ENCODE peak calls at places on chromosome 6, in five cellular contexts. One of them, this sample, is unnamed. For H3K9me3 and H3K27me3, the result is how much of the 10 kb centered on the place peaks cover.

GRCh38 chr6:37451411-37452273 is 18.6 kb downstream of the CMTR1 start:
- DNase-seq in right cardiac atrium: no peak
- DNase-seq in upper lobe of left lung: no peak
- DNase-seq in lower lobe of right lung: no peak
- DNase-seq in psoas muscle: no peak
- DNase-seq in this sample: no peak

GRCh38 chr6:87705070-87705691 is 3.1 kb upstream of the AKIRIN2 start:
- DNase-seq in right cardiac atrium: no peak
- DNase-seq in upper lobe of left lung: no peak
- DNase-seq in lower lobe of right lung: no peak
- DNase-seq in psoas muscle: no peak
- DNase-seq in this sample: no peak

GRCh38 chr6:53974941-53975340 is 136.3 kb upstream of the MLIP start:
- DNase-seq in right cardiac atrium: no peak
- DNase-seq in upper lobe of left lung: no peak
- DNase-seq in lower lobe of right lung: no peak
- DNase-seq in psoas muscle: no peak
- DNase-seq in this sample: no peak

GRCh38 chr6:111469543-111469942 is 13.5 kb downstream of the REV3L start:
- DNase-seq in right cardiac atrium: no peak
- DNase-seq in upper lobe of left lung: no peak
- DNase-seq in lower lobe of right lung: no peak
- DNase-seq in psoas muscle: no peak
- DNase-seq in this sample: no peak

GRCh38 chr6:139765825-139766285 is 391.4 kb upstream of the CITED2 start:
- DNase-seq in right cardiac atrium: no peak
- DNase-seq in upper lobe of left lung: no peak
- DNase-seq in lower lobe of right lung: no peak
- DNase-seq in psoas muscle: no peak
- DNase-seq in this sample: no peak

GRCh38 chr6:89079611-89080213 is 839 bp upstream of the PNRC1 start:
- DNase-seq in right cardiac atrium: peak
- DNase-seq in upper lobe of left lung: no peak
- DNase-seq in lower lobe of right lung: peak
- DNase-seq in psoas muscle: peak
- DNase-seq in this sample: peak

GRCh38 chr6:42771741-42772100 is 10.1 kb upstream of the BICRAL start:
- DNase-seq in right cardiac atrium: no peak
- DNase-seq in upper lobe of left lung: no peak
- DNase-seq in lower lobe of right lung: no peak
- DNase-seq in psoas muscle: no peak
- DNase-seq in this sample: no peak

GRCh38 chr6:158543606-158544185 is 16.2 kb upstream of the TMEM181 start:
- DNase-seq in right cardiac atrium: no peak
- DNase-seq in upper lobe of left lung: no peak
- DNase-seq in lower lobe of right lung: no peak
- DNase-seq in psoas muscle: no peak
- DNase-seq in this sample: no peak

GRCh38 chr6:108250240-108250866 is 10.5 kb downstream of the SNX3 start:
- DNase-seq in right cardiac atrium: no peak
- DNase-seq in upper lobe of left lung: no peak
- DNase-seq in lower lobe of right lung: no peak
- DNase-seq in psoas muscle: no peak
- DNase-seq in this sample: no peak

GRCh38 chr6:91268941-91269340 is 682.1 kb upstream of the MAP3K7 start:
- DNase-seq in right cardiac atrium: no peak
- DNase-seq in upper lobe of left lung: no peak
- DNase-seq in lower lobe of right lung: no peak
- DNase-seq in psoas muscle: no peak
- DNase-seq in this sample: no peak

GRCh38 chr6:71489736-71490135 is 201.1 kb downstream of the OGFRL1 start:
- DNase-seq in right cardiac atrium: no peak
- DNase-seq in upper lobe of left lung: no peak
- DNase-seq in lower lobe of right lung: no peak
- DNase-seq in psoas muscle: no peak
- DNase-seq in this sample: no peak

GRCh38 chr6:101578306-101578705 is 184.8 kb downstream of the GRIK2 start:
- DNase-seq in right cardiac atrium: no peak
- DNase-seq in upper lobe of left lung: no peak
- DNase-seq in lower lobe of right lung: no peak
- DNase-seq in psoas muscle: no peak
- DNase-seq in this sample: no peak

GRCh38 chr6:109059148-109059547 is 35.5 kb downstream of the SESN1 start:
- DNase-seq in right cardiac atrium: no peak
- DNase-seq in upper lobe of left lung: no peak
- DNase-seq in lower lobe of right lung: no peak
- DNase-seq in psoas muscle: no peak
- DNase-seq in this sample: no peak

GRCh38 chr6:41051873-41052272 is 1.1 kb upstream of the APOBEC2 start:
- DNase-seq in right cardiac atrium: no peak
- DNase-seq in upper lobe of left lung: no peak
- DNase-seq in lower lobe of right lung: no peak
- DNase-seq in psoas muscle: no peak
- DNase-seq in this sample: no peak

GRCh38 chr6:3868544-3868943 is 19.4 kb downstream of the FAM50B start:
- DNase-seq in right cardiac atrium: no peak
- DNase-seq in upper lobe of left lung: no peak
- DNase-seq in lower lobe of right lung: no peak
- DNase-seq in psoas muscle: no peak
- DNase-seq in this sample: no peak

GRCh38 chr6:96762599-96762998 is 74.7 kb downstream of the GPR63 start:
- DNase-seq in right cardiac atrium: peak
- DNase-seq in upper lobe of left lung: peak
- DNase-seq in lower lobe of right lung: no peak
- DNase-seq in psoas muscle: no peak
- DNase-seq in this sample: no peak

GRCh38 chr6:135458051-135458450 is 39.5 kb downstream of the AHI1 start:
- DNase-seq in right cardiac atrium: no peak
- DNase-seq in upper lobe of left lung: no peak
- DNase-seq in lower lobe of right lung: no peak
- DNase-seq in psoas muscle: peak
- DNase-seq in this sample: no peak

GRCh38 chr6:11729083-11729482 is 49.5 kb downstream of the ADTRP start:
- DNase-seq in right cardiac atrium: no peak
- DNase-seq in upper lobe of left lung: no peak
- DNase-seq in lower lobe of right lung: no peak
- DNase-seq in psoas muscle: no peak
- DNase-seq in this sample: peak

GRCh38 chr6:151325075-151326050 is 66.0 kb downstream of the ZBTB2 start:
- DNase-seq in right cardiac atrium: peak
- DNase-seq in upper lobe of left lung: peak
- DNase-seq in lower lobe of right lung: peak
- DNase-seq in psoas muscle: peak
- DNase-seq in this sample: peak

GRCh38 chr6:75418233-75418632 is 75.4 kb downstream of the FILIP1 start:
- DNase-seq in right cardiac atrium: no peak
- DNase-seq in upper lobe of left lung: no peak
- DNase-seq in lower lobe of right lung: no peak
- DNase-seq in psoas muscle: no peak
- DNase-seq in this sample: no peak

GRCh38 chr6:136739071-136739470 is 53.2 kb downstream of the MAP3K5 start:
- DNase-seq in right cardiac atrium: no peak
- DNase-seq in upper lobe of left lung: no peak
- DNase-seq in lower lobe of right lung: no peak
- DNase-seq in psoas muscle: no peak
- DNase-seq in this sample: no peak

GRCh38 chr6:116328528-116328903 is 42.2 kb upstream of the DSE start:
- DNase-seq in right cardiac atrium: no peak
- DNase-seq in upper lobe of left lung: no peak
- DNase-seq in lower lobe of right lung: no peak
- DNase-seq in psoas muscle: no peak
- DNase-seq in this sample: no peak

GRCh38 chr6:27144740-27145079 is 102.8 kb upstream of the PRSS16 start:
- DNase-seq in right cardiac atrium: no peak
- DNase-seq in upper lobe of left lung: no peak
- DNase-seq in lower lobe of right lung: no peak
- DNase-seq in psoas muscle: no peak
- DNase-seq in this sample: no peak

GRCh38 chr6:118875672-118876071 is 18.3 kb upstream of the ASF1A start:
- DNase-seq in right cardiac atrium: no peak
- DNase-seq in upper lobe of left lung: no peak
- DNase-seq in lower lobe of right lung: no peak
- DNase-seq in psoas muscle: no peak
- DNase-seq in this sample: no peak

GRCh38 chr6:31815025-31815838 is at the start of the genes HSPA1A and HSPA1L:
- DNase-seq in right cardiac atrium: peak
- DNase-seq in upper lobe of left lung: peak
- DNase-seq in lower lobe of right lung: peak
- DNase-seq in psoas muscle: peak
- DNase-seq in this sample: peak

GRCh38 chr6:57305754-57306153 is 11.7 kb upstream of the PRIM2 start:
- DNase-seq in right cardiac atrium: no peak
- DNase-seq in upper lobe of left lung: no peak
- DNase-seq in lower lobe of right lung: no peak
- DNase-seq in psoas muscle: no peak
- DNase-seq in this sample: no peak

GRCh38 chr6:122033564-122034181 is 365.8 kb upstream of the HSF2 start:
- DNase-seq in right cardiac atrium: no peak
- DNase-seq in upper lobe of left lung: no peak
- DNase-seq in lower lobe of right lung: no peak
- DNase-seq in psoas muscle: no peak
- DNase-seq in this sample: peak

GRCh38 chr6:170294813-170295518 is 4.1 kb upstream of the DLL1 start:
- DNase-seq in right cardiac atrium: peak
- DNase-seq in upper lobe of left lung: no peak
- DNase-seq in lower lobe of right lung: no peak
- DNase-seq in psoas muscle: no peak
- DNase-seq in this sample: no peak
- H3K27ac ChIP-seq in right cardiac atrium: no peak
- H3K27ac ChIP-seq in upper lobe of left lung: no peak
- H3K27ac ChIP-seq in lower lobe of right lung: no peak
- H3K27ac ChIP-seq in psoas muscle: no peak
- H3K27ac ChIP-seq in this sample: no peak

DNA sequence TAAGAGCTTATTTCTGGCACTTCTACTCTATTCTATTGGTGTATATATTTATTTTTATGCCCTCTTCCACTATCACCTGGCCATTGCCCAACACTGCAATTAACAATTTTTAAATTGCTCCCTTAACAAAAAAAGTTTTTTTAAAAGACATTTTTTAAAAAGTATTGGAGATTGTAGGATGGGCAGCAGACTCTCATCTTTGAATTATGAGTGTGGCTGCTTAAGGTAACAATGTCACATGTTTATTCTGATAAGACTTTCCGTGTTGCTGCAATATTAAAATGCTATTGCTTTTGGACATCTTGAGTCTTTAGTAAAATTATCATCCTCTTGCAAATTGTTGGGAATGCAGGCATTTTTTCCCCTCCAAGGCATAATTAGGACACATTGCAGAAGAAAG is 31.4 kb downstream of the SMOC2 start:
- DNase-seq in right cardiac atrium: no peak
- DNase-seq in upper lobe of left lung: no peak
- DNase-seq in lower lobe of right lung: no peak
- DNase-seq in psoas muscle: no peak
- DNase-seq in this sample: no peak
- H3K9me3 ChIP-seq in right cardiac atrium: under half
- H3K9me3 ChIP-seq in upper lobe of left lung: under half
- H3K9me3 ChIP-seq in lower lobe of right lung: under half
- H3K9me3 ChIP-seq in psoas muscle: under half
- H3K9me3 ChIP-seq in this sample: under half

GRCh38 chr6:168149015-168149414 is 70.0 kb upstream of the FRMD1 start:
- DNase-seq in right cardiac atrium: no peak
- DNase-seq in upper lobe of left lung: peak
- DNase-seq in lower lobe of right lung: no peak
- DNase-seq in psoas muscle: no peak
- DNase-seq in this sample: no peak

GRCh38 chr6:168147205-168147738 is 68.3 kb upstream of the FRMD1 start:
- DNase-seq in right cardiac atrium: no peak
- DNase-seq in upper lobe of left lung: no peak
- DNase-seq in lower lobe of right lung: no peak
- DNase-seq in psoas muscle: no peak
- DNase-seq in this sample: no peak

GRCh38 chr6:168148231-168148849 is 69.3 kb upstream of the FRMD1 start:
- DNase-seq in right cardiac atrium: no peak
- DNase-seq in upper lobe of left lung: no peak
- DNase-seq in lower lobe of right lung: no peak
- DNase-seq in psoas muscle: no peak
- DNase-seq in this sample: no peak

GRCh38 chr6:168150551-168151444 is 71.8 kb upstream of the FRMD1 start:
- DNase-seq in right cardiac atrium: no peak
- DNase-seq in upper lobe of left lung: peak
- DNase-seq in lower lobe of right lung: no peak
- DNase-seq in psoas muscle: no peak
- DNase-seq in this sample: no peak

DNA sequence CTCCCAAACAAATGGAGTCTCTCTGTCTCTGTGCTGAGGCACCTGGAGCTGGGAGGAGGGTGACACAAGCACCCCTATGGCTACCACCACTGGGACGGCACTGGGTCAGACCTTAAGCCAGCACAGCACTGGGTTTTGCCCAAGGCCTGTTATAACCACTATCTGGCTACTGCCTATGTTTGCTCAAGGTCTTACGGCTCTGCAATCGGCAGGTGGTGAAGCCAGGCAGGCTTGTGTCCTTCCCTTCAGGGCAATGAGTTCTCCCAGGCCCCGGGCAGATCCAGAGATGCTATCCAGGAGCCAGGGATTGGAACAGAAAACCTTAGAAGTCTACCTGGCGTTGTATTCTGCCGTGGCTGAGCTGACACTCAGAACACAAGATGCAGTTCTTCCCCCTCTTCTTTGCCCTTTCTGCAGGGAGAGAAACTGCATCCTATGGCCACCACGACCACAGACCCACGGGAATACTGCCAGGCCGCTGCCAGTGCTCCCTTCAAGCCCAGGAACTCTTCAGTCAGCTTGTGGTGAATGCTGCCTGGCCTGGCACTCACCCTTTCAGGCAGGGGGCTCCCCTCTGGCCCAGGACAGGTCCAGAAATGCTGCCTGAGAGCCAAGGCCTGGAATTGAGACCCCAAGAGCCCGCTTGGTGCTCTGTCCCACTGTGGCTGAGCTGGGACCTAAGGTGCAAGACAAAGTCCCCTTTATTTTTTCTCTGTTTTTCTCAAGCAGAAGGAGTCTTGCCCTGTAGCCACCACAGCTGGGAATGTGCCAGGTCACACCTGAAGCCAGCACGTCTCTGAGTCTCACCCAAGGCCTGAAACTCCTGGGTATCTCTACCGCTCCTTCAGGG is 67.0 kb upstream of the FRMD1 start:
- DNase-seq in right cardiac atrium: no peak
- DNase-seq in upper lobe of left lung: no peak
- DNase-seq in lower lobe of right lung: no peak
- DNase-seq in psoas muscle: no peak
- DNase-seq in this sample: no peak
- H3K27me3 ChIP-seq in right cardiac atrium: under half
- H3K27me3 ChIP-seq in upper lobe of left lung: under half
- H3K27me3 ChIP-seq in lower lobe of right lung: under half
- H3K27me3 ChIP-seq in psoas muscle: under half
- H3K27me3 ChIP-seq in this sample: under half

GRCh38 chr6:67634199-67634598 is 1000.9 kb upstream of the ADGRB3 start:
- DNase-seq in right cardiac atrium: no peak
- DNase-seq in upper lobe of left lung: no peak
- DNase-seq in lower lobe of right lung: no peak
- DNase-seq in psoas muscle: no peak
- DNase-seq in this sample: no peak

GRCh38 chr6:67630146-67630545 is 1004.9 kb upstream of the ADGRB3 start:
- DNase-seq in right cardiac atrium: no peak
- DNase-seq in upper lobe of left lung: no peak
- DNase-seq in lower lobe of right lung: no peak
- DNase-seq in psoas muscle: no peak
- DNase-seq in this sample: no peak

GRCh38 chr6:67629268-67629667 is 1005.8 kb upstream of the ADGRB3 start:
- DNase-seq in right cardiac atrium: no peak
- DNase-seq in upper lobe of left lung: no peak
- DNase-seq in lower lobe of right lung: no peak
- DNase-seq in psoas muscle: no peak
- DNase-seq in this sample: no peak

GRCh38 chr6:67633058-67633457 is 1002.0 kb upstream of the ADGRB3 start:
- DNase-seq in right cardiac atrium: no peak
- DNase-seq in upper lobe of left lung: no peak
- DNase-seq in lower lobe of right lung: no peak
- DNase-seq in psoas muscle: no peak
- DNase-seq in this sample: no peak
- H3K27ac ChIP-seq in right cardiac atrium: no peak
- H3K27ac ChIP-seq in upper lobe of left lung: no peak
- H3K27ac ChIP-seq in lower lobe of right lung: no peak
- H3K27ac ChIP-seq in psoas muscle: no peak
- H3K27ac ChIP-seq in this sample: no peak